ENCODE peak calls at places on chromosome 11, in ten cellular contexts. D is NCI-H524; N is stimulated activated CD8-positive, alpha-beta memory T cell treated with anti-CD3 and anti-CD28 coated beads, Interleukin-4, amount 100 ng/mL, for 1 hour; C is pancreas; R is NCI-H1092; I is AG04449; A is progenitor cell of endocrine pancreas; B is heart left ventricle; V is stimulated activated CD4-positive, alpha-beta T cell treated with anti-CD3 and anti-CD28 coated beads, Interleukin-15, amount 100 ng/mL, for 48 hours; J is left cardiac atrium. H is an unnamed sample.
A peak's percentile ranks its signal among the peaks of the same experiment; 100 is the strongest.

GRCh38 chr11:48116843-48117242 is 99.8 kb upstream of the OR4B1 start:
- DNase-seq in D (no peak), N (no peak), C (no peak), R (no peak), I (no peak), A (no peak), B (no peak), V (no peak), J (no peak), H (no peak)

GRCh38 chr11:1667906-1668305 is 29.1 kb upstream of the KRTAP5-6 start:
- DNase-seq in D (no peak), N (no peak), C (no peak), R (no peak), I (no peak), A (no peak), B (no peak), V (no peak), J (no peak), H (no peak)

GRCh38 chr11:62542111-62542745 is 4.4 kb downstream of the AHNAK start:
- DNase-seq in D (no peak), N (no peak), C (no peak), R (peak; percentile 21), I (no peak), A (no peak), B (no peak), V (no peak), J (no peak), H (no peak)

GRCh38 chr11:134576286-134576685 is 164.2 kb upstream of the B3GAT1 start:
- DNase-seq in D (no peak), N (no peak), C (no peak), R (no peak), I (no peak), A (no peak), B (no peak), V (no peak), J (no peak), H (no peak)

GRCh38 chr11:102204174-102204573 is 93.9 kb downstream of the YAP1 start:
- DNase-seq in D (no peak), N (no peak), C (no peak), R (no peak), I (no peak), A (no peak), B (no peak), V (no peak), J (no peak), H (no peak)

GRCh38 chr11:130122141-130122575 is 37.4 kb upstream of the ST14 start:
- DNase-seq in D (no peak), N (no peak), C (no peak), R (no peak), I (no peak), A (no peak), B (no peak), V (peak; percentile 53), J (no peak), H (no peak)

GRCh38 chr11:115317428-115318185 is 186.6 kb downstream of the CADM1 start:
- DNase-seq in D (peak; percentile 84), N (no peak), C (no peak), R (peak; percentile 14), I (no peak), A (no peak), B (no peak), V (no peak), J (no peak), H (no peak)

GRCh38 chr11:26741036-26741435 is 19.2 kb upstream of the SLC5A12 start:
- DNase-seq in D (no peak), N (no peak), C (no peak), R (no peak), I (peak; percentile 28), A (no peak), B (no peak), V (no peak), J (no peak), H (no peak)

GRCh38 chr11:72141066-72141465 is 5.5 kb downstream of the FOLR3 start:
- DNase-seq in D (no peak), N (no peak), C (no peak), R (no peak), I (peak; percentile 82), A (no peak), B (no peak), V (peak; percentile 10), J (no peak), H (no peak)

GRCh38 chr11:92627615-92628201 is 341.7 kb upstream of the MTNR1B start:
- DNase-seq in D (no peak), N (no peak), C (no peak), R (no peak), I (no peak), A (no peak), B (no peak), V (no peak), J (no peak), H (no peak)

GRCh38 chr11:91932151-91932821 is 292.3 kb upstream of the FAT3 start:
- DNase-seq in D (no peak), N (no peak), C (no peak), R (no peak), I (no peak), A (no peak), B (peak; percentile 18), V (no peak), J (no peak), H (no peak)

GRCh38 chr11:90849278-90849677 is 626.4 kb upstream of the CHORDC1 start:
- DNase-seq in D (no peak), N (no peak), C (no peak), R (no peak), I (no peak), A (no peak), B (no peak), V (no peak), J (no peak), H (no peak)

GRCh38 chr11:71502026-71502425 is 25.0 kb upstream of the KRTAP5-7 start:
- DNase-seq in D (no peak), N (no peak), C (no peak), R (no peak), I (no peak), A (no peak), B (no peak), V (no peak), J (no peak), H (no peak)

GRCh38 chr11:126414615-126415014 is 59.1 kb downstream of the ST3GAL4 start:
- DNase-seq in D (no peak), N (no peak), C (no peak), R (no peak), I (no peak), A (no peak), B (peak; percentile 59), V (no peak), J (no peak), H (no peak)

H was measured in hypothalamus.